ENCODE peak calls at places on chromosomes 3 and 15, in seven cellular contexts. T is MM.1S; C is GM12891; B is pulmonary artery endothelial cell; Z is activated CD8-positive, alpha-beta memory T cell treated with anti-CD3 and anti-CD28 coated beads for 1 hour; U is stimulated activated naive CD8-positive, alpha-beta T cell treated with anti-CD3 and anti-CD28 coated beads, Interleukin-15, Interleukin-2, amounts not matched to agents 100 U/mL and 50 U/mL, for 24 hours; N is suprapubic skin. R is an unnamed sample.

GRCh38 chr3:67048067-67048715 is 50.1 kb downstream of the KBTBD8 start:
- DNase-seq in T (no peak), C (no peak), B (no peak), Z (no peak), U (no peak), N (no peak), R (no peak)

GRCh38 chr3:130383424-130383823 is 38.0 kb downstream of the COL6A5 start:
- DNase-seq in T (no peak), C (no peak), B (no peak), Z (no peak), U (no peak), N (no peak), R (no peak)

GRCh38 chr3:33146791-33147445 is 33.1 kb downstream of the CRTAP start:
- DNase-seq in T (no peak), C (no peak), B (no peak), Z (no peak), U (no peak), N (no peak), R (no peak)

GRCh38 chr3:50246517-50246954 is 10.5 kb downstream of the GNAI2 start:
- DNase-seq in T (peak), C (peak), B (peak), Z (peak), U (peak), N (no peak), R (peak)

GRCh38 chr3:50611464-50612233 is at the start of gene CISH:
- DNase-seq in T (peak), C (peak), B (peak), Z (peak), U (peak), N (peak), R (peak)

GRCh38 chr3:49707113-49707480 is 12.4 kb downstream of the AMIGO3 start:
- DNase-seq in T (no peak), C (no peak), B (no peak), Z (no peak), U (no peak), N (no peak), R (no peak)

GRCh38 chr15:65049418-65049840 is 4.2 kb downstream of the SLC51B start:
- DNase-seq in T (peak), C (peak), B (peak), Z (peak), U (peak), N (peak), R (peak)

GRCh38 chr3:173502983-173503568 is 105.5 kb downstream of the NLGN1 start:
- DNase-seq in T (no peak), C (no peak), B (no peak), Z (no peak), U (no peak), N (no peak), R (no peak)

GRCh38 chr3:138051946-138052802 is 42.2 kb downstream of the CLDN18 start:
- DNase-seq in T (peak), C (no peak), B (no peak), Z (no peak), U (peak), N (no peak), R (peak)

GRCh38 chr3:76107935-76108570 is 322.7 kb upstream of the ZNF717 start:
- DNase-seq in T (peak), C (no peak), B (no peak), Z (no peak), U (no peak), N (no peak), R (no peak)

GRCh38 chr15:31435256-31435781 is 108.7 kb downstream of the KLF13 start:
- DNase-seq in T (peak), C (no peak), B (peak), Z (peak), U (peak), N (peak), R (peak)

GRCh38 chr3:20930034-20930433 is 744.0 kb upstream of the SGO1 start:
- DNase-seq in T (peak), C (no peak), B (no peak), Z (no peak), U (no peak), N (no peak), R (no peak)

GRCh38 chr15:68650901-68651709 is 72.3 kb downstream of the CORO2B start:
- DNase-seq in T (peak), C (peak), B (no peak), Z (no peak), U (peak), N (no peak), R (peak)

GRCh38 chr3:24161841-24162240 is 216.8 kb downstream of the NR1D2 start:
- DNase-seq in T (no peak), C (no peak), B (no peak), Z (no peak), U (no peak), N (no peak), R (no peak)

GRCh38 chr3:180828001-180828720 is 84.3 kb upstream of the FXR1 start:
- DNase-seq in T (no peak), C (no peak), B (no peak), Z (no peak), U (no peak), N (no peak), R (no peak)

GRCh38 chr3:30248423-30248822 is 358.0 kb upstream of the TGFBR2 start:
- DNase-seq in T (peak), C (no peak), B (no peak), Z (no peak), U (no peak), N (no peak), R (no peak)

R was measured in activated naive CD4-positive, alpha-beta T cell treated with anti-CD3 and anti-CD28 coated beads for 36 hours.